ENCODE peak calls at places on chromosomes 5 and 9, in ten cellular contexts. C, G, L, P, T, Z, F, S, J and Q are unnamed samples.

GRCh38 chr5:76175821-76176403 is 92.7 kb downstream of the SV2C start:
- DNase-seq in C (no peak), G (no peak), L (no peak), P (no peak), T (no peak), Z (no peak), F (no peak), S (peak), J (no peak), Q (no peak)

GRCh38 chr5:94709277-94709676 is 90.8 kb downstream of the SLF1 start:
- DNase-seq in C (no peak), G (no peak), L (no peak), P (no peak), T (no peak), Z (no peak), F (no peak), S (no peak), J (no peak), Q (no peak)

GRCh38 chr5:133403741-133404364 is 208.5 kb downstream of the FSTL4 start:
- DNase-seq in C (no peak), G (no peak), L (no peak), P (no peak), T (no peak), Z (no peak), F (no peak), S (no peak), J (no peak), Q (no peak)

GRCh38 chr5:131180407-131180806 is 9.7 kb downstream of the LYRM7 start:
- DNase-seq in C (no peak), G (no peak), L (no peak), P (no peak), T (no peak), Z (no peak), F (no peak), S (no peak), J (no peak), Q (no peak)

GRCh38 chr5:95808686-95809413 is 13.7 kb downstream of the GLRX start:
- DNase-seq in C (peak), G (no peak), L (peak), P (no peak), T (peak), Z (peak), F (peak), S (peak), J (no peak), Q (peak)

GRCh38 chr9:16787724-16788123 is 82.7 kb downstream of the BNC2 start:
- DNase-seq in C (no peak), G (peak), L (no peak), P (peak), T (peak), Z (no peak), F (no peak), S (no peak), J (no peak), Q (no peak)

GRCh38 chr9:95268681-95269080 is 48.8 kb downstream of the FANCC start:
- DNase-seq in C (no peak), G (peak), L (no peak), P (peak), T (no peak), Z (no peak), F (no peak), S (peak), J (no peak), Q (no peak)

GRCh38 chr5:75260708-75261107 is 24.0 kb upstream of the ANKRD31 start:
- DNase-seq in C (no peak), G (peak), L (no peak), P (no peak), T (no peak), Z (no peak), F (no peak), S (no peak), J (no peak), Q (no peak)

GRCh38 chr5:2302169-2302568 is 419.4 kb upstream of the IRX4 start:
- DNase-seq in C (no peak), G (no peak), L (no peak), P (no peak), T (no peak), Z (no peak), F (no peak), S (no peak), J (no peak), Q (no peak)

GRCh38 chr5:159316519-159317383 is 13.5 kb downstream of the IL12B start:
- DNase-seq in C (peak), G (peak), L (peak), P (peak), T (peak), Z (peak), F (peak), S (peak), J (peak), Q (peak)

GRCh38 chr9:35294066-35294465 is 132.3 kb downstream of the UNC13B start:
- DNase-seq in C (no peak), G (no peak), L (no peak), P (no peak), T (no peak), Z (no peak), F (no peak), S (no peak), J (no peak), Q (no peak)

GRCh38 chr9:27086818-27087680 is 22.0 kb upstream of the TEK start:
- DNase-seq in C (no peak), G (peak), L (no peak), P (peak), T (peak), Z (no peak), F (no peak), S (no peak), J (peak), Q (no peak)

GRCh38 chr9:86975571-86975970 is 28.3 kb upstream of the GAS1 start:
- DNase-seq in C (no peak), G (no peak), L (no peak), P (peak), T (no peak), Z (no peak), F (no peak), S (no peak), J (no peak), Q (no peak)

GRCh38 chr9:18688581-18688980 is 214.6 kb downstream of the ADAMTSL1 start:
- DNase-seq in C (no peak), G (no peak), L (no peak), P (no peak), T (no peak), Z (no peak), F (no peak), S (no peak), J (no peak), Q (no peak)

GRCh38 chr5:50727149-50727496 is 60.7 kb downstream of the PARP8 start:
- DNase-seq in C (no peak), G (peak), L (no peak), P (peak), T (no peak), Z (peak), F (no peak), S (no peak), J (no peak), Q (peak)

GRCh38 chr9:73565833-73566465 is 414.3 kb downstream of the ANXA1 start:
- DNase-seq in C (no peak), G (peak), L (no peak), P (peak), T (no peak), Z (no peak), F (no peak), S (no peak), J (peak), Q (no peak)

GRCh38 chr5:1801061-1801953 is at the start of gene NDUFS6:
- DNase-seq in C (peak), G (peak), L (peak), P (peak), T (peak), Z (peak), F (peak), S (peak), J (peak), Q (peak)

GRCh38 chr5:1777281-1778137 is 22.1 kb downstream of the MRPL36 start:
- DNase-seq in C (no peak), G (no peak), L (no peak), P (no peak), T (no peak), Z (no peak), F (no peak), S (no peak), J (no peak), Q (no peak)

GRCh38 chr9:131324736-131325679 is 35.5 kb downstream of the PLPP7 start:
- DNase-seq in C (no peak), G (no peak), L (no peak), P (no peak), T (no peak), Z (no peak), F (no peak), S (no peak), J (no peak), Q (no peak)

GRCh38 chr5:124743534-124744169 is 2.8 kb downstream of the ZNF608 start:
- DNase-seq in C (no peak), G (peak), L (no peak), P (peak), T (no peak), Z (peak), F (no peak), S (peak), J (no peak), Q (no peak)

GRCh38 chr5:173645437-173645807 is 29.0 kb upstream of the BOD1 start:
- DNase-seq in C (no peak), G (peak), L (no peak), P (peak), T (peak), Z (no peak), F (no peak), S (no peak), J (peak), Q (no peak)

GRCh38 chr5:126438267-126438666 is 15.1 kb downstream of the GRAMD2B start:
- DNase-seq in C (no peak), G (no peak), L (no peak), P (no peak), T (no peak), Z (no peak), F (no peak), S (no peak), J (no peak), Q (no peak)

GRCh38 chr9:82170079-82170662 is 181.6 kb downstream of the SPATA31D1 start:
- DNase-seq in C (no peak), G (no peak), L (no peak), P (no peak), T (no peak), Z (no peak), F (no peak), S (peak), J (no peak), Q (no peak)

GRCh38 chr5:90518666-90519065 is 10.7 kb downstream of the LYSMD3 start:
- DNase-seq in C (no peak), G (peak), L (no peak), P (no peak), T (peak), Z (no peak), F (no peak), S (peak), J (no peak), Q (no peak)

GRCh38 chr9:77679696-77680359 is 31.7 kb upstream of the GNA14 start:
- DNase-seq in C (no peak), G (no peak), L (no peak), P (no peak), T (no peak), Z (no peak), F (no peak), S (no peak), J (no peak), Q (no peak)